ENCODE peak calls at places on chromosomes 11 and 22, in five cellular contexts. Y, X, Z, U and P are unnamed samples.

GRCh38 chr11:46728659-46729040 is 9.6 kb downstream of the F2 start:
- DNase-seq in Y (no peak), X (no peak), Z (no peak), U (no peak), P (no peak)

GRCh38 chr11:14422052-14422813 is 63.2 kb upstream of the RRAS2 start:
- DNase-seq in Y (peak), X (no peak), Z (peak), U (no peak), P (peak)

GRCh38 chr11:78370406-78371172 is 47.0 kb downstream of the GAB2 start:
- DNase-seq in Y (no peak), X (no peak), Z (no peak), U (no peak), P (peak)

GRCh38 chr11:60125962-60126585 is 37.6 kb downstream of the MS4A2 start:
- DNase-seq in Y (no peak), X (no peak), Z (no peak), U (no peak), P (no peak)

GRCh38 chr11:58276151-58276550 is 8.1 kb upstream of the OR10W1 start:
- DNase-seq in Y (no peak), X (no peak), Z (no peak), U (no peak), P (no peak)

GRCh38 chr22:42946551-42947198 is 68.3 kb downstream of the PACSIN2 start:
- DNase-seq in Y (no peak), X (no peak), Z (no peak), U (no peak), P (no peak)

GRCh38 chr22:50531546-50532352 is 1.9 kb upstream of the TYMP start:
- DNase-seq in Y (peak), X (peak), Z (peak), U (peak), P (peak)

GRCh38 chr22:44632823-44633478 is 69.1 kb upstream of the PRR5 start:
- DNase-seq in Y (no peak), X (no peak), Z (no peak), U (no peak), P (peak)

GRCh38 chr11:19087658-19088057 is 27.1 kb upstream of the MRGPRX2 start:
- DNase-seq in Y (no peak), X (no peak), Z (no peak), U (no peak), P (no peak)

GRCh38 chr11:46392421-46393230 is 1.1 kb upstream of the CHRM4 start:
- DNase-seq in Y (no peak), X (peak), Z (peak), U (peak), P (peak)

GRCh38 chr22:20425821-20426615 is 11.6 kb downstream of the SCARF2 start:
- DNase-seq in Y (no peak), X (no peak), Z (no peak), U (peak), P (no peak)

GRCh38 chr11:17548444-17548843 is 1.4 kb downstream of the OTOG start:
- DNase-seq in Y (no peak), X (no peak), Z (no peak), U (no peak), P (no peak)

GRCh38 chr22:30021881-30022619 is 58.2 kb upstream of the HORMAD2 start:
- DNase-seq in Y (no peak), X (no peak), Z (no peak), U (no peak), P (no peak)

GRCh38 chr22:25908755-25909154 is 166.8 kb downstream of the MYO18B start:
- DNase-seq in Y (no peak), X (no peak), Z (no peak), U (no peak), P (no peak)

GRCh38 chr11:100068116-100068515 is 619.0 kb upstream of the ARHGAP42 start:
- DNase-seq in Y (no peak), X (no peak), Z (no peak), U (no peak), P (no peak)

GRCh38 chr22:48096411-48096810 is 1334.0 kb downstream of the TBC1D22A start:
- DNase-seq in Y (no peak), X (no peak), Z (no peak), U (no peak), P (no peak)

GRCh38 chr11:111944651-111945051 is 7.5 kb downstream of the DIXDC1 start:
- DNase-seq in Y (no peak), X (no peak), Z (no peak), U (no peak), P (no peak)